ENCODE peak calls at places on chromosomes 2 and 18, in four cellular contexts. One of them, this sample, is unnamed. For H4K20me1, the result is how much of the 10 kb centered on the place peaks cover.

GRCh38 chr18:41326311-41326710 is 628.7 kb upstream of the PIK3C3 start:
- DNase-seq in H1: no peak
- DNase-seq in hepatocyte: no peak
- DNase-seq in fibroblast of lung: peak
- DNase-seq in this sample: peak

GRCh38 chr2:47036489-47036769 is 118.7 kb downstream of the STPG4 start:
- DNase-seq in fibroblast of lung: no peak
- DNase-seq in H1: no peak
- DNase-seq in hepatocyte: no peak
- DNase-seq in this sample: no peak

GRCh38 chr2:42307180-42307579 is 53.8 kb downstream of the COX7A2L start:
- DNase-seq in H1: no peak
- DNase-seq in fibroblast of lung: no peak
- DNase-seq in hepatocyte: no peak
- DNase-seq in this sample: no peak

GRCh38 chr18:39496986-39497385 is 1931.4 kb upstream of the CELF4 start:
- DNase-seq in fibroblast of lung: no peak
- DNase-seq in H1: no peak
- DNase-seq in hepatocyte: no peak
- DNase-seq in this sample: no peak

GRCh38 chr2:149037851-149038250 is 648 bp upstream of the LYPD6B start:
- DNase-seq in H1: no peak
- DNase-seq in fibroblast of lung: no peak
- DNase-seq in hepatocyte: peak
- DNase-seq in this sample: peak

GRCh38 chr2:143110759-143111428 is 18.3 kb upstream of the ARHGAP15 start:
- DNase-seq in fibroblast of lung: peak
- DNase-seq in hepatocyte: peak
- DNase-seq in H1: peak
- DNase-seq in this sample: peak

GRCh38 chr2:160432633-160433032 is 61.0 kb downstream of the RBMS1 start:
- DNase-seq in fibroblast of lung: peak
- DNase-seq in hepatocyte: no peak
- DNase-seq in H1: no peak
- DNase-seq in this sample: peak

GRCh38 chr2:85431787-85432186 is 13.3 kb downstream of the SH2D6 start:
- DNase-seq in hepatocyte: no peak
- DNase-seq in H1: no peak
- DNase-seq in fibroblast of lung: no peak
- DNase-seq in this sample: no peak

GRCh38 chr2:172908275-172908674 is 167.4 kb upstream of the MAP3K20 start:
- DNase-seq in H1: no peak
- DNase-seq in hepatocyte: no peak
- DNase-seq in fibroblast of lung: no peak
- DNase-seq in this sample: no peak

GRCh38 chr2:98747888-98748287 is 17.0 kb upstream of the MGAT4A start:
- DNase-seq in fibroblast of lung: no peak
- DNase-seq in hepatocyte: no peak
- DNase-seq in H1: no peak
- DNase-seq in this sample: no peak

GRCh38 chr18:74825460-74825859 is 227.8 kb downstream of the ZNF407 start:
- DNase-seq in H1: no peak
- DNase-seq in hepatocyte: no peak
- DNase-seq in fibroblast of lung: no peak
- DNase-seq in this sample: no peak

GRCh38 chr18:39946623-39947061 is 2008.4 kb upstream of the PIK3C3 start:
- DNase-seq in H1: no peak
- DNase-seq in hepatocyte: peak
- DNase-seq in fibroblast of lung: peak
- DNase-seq in this sample: peak

GRCh38 chr2:101706819-101707177 is 9.3 kb downstream of the MAP4K4 start:
- DNase-seq in fibroblast of lung: no peak
- DNase-seq in hepatocyte: no peak
- DNase-seq in H1: no peak
- DNase-seq in this sample: no peak

GRCh38 chr2:14702258-14702657 is 69.7 kb downstream of the LRATD1 start:
- DNase-seq in H1: no peak
- DNase-seq in hepatocyte: no peak
- DNase-seq in fibroblast of lung: peak
- DNase-seq in this sample: no peak

GRCh38 chr2:46135230-46135555 is 162.0 kb upstream of the EPAS1 start:
- DNase-seq in fibroblast of lung: peak
- DNase-seq in hepatocyte: no peak
- DNase-seq in H1: no peak
- DNase-seq in this sample: no peak

GRCh38 chr2:4673025-4673489 is 969.7 kb downstream of the DCDC2C start:
- DNase-seq in fibroblast of lung: no peak
- DNase-seq in hepatocyte: no peak
- DNase-seq in H1: no peak
- DNase-seq in this sample: peak

GRCh38 chr2:54641988-54642387 is 81.5 kb upstream of the EML6 start:
- DNase-seq in fibroblast of lung: no peak
- DNase-seq in hepatocyte: no peak
- DNase-seq in H1: no peak
- DNase-seq in this sample: no peak

GRCh38 chr2:187581125-187581896 is 27.1 kb upstream of the TFPI start:
- DNase-seq in H1: no peak
- DNase-seq in hepatocyte: peak
- DNase-seq in fibroblast of lung: peak
- DNase-seq in this sample: peak

GRCh38 chr2:100999995-101000394 is 2.1 kb upstream of the RPL31 start:
- DNase-seq in hepatocyte: no peak
- DNase-seq in H1: no peak
- DNase-seq in fibroblast of lung: no peak
- DNase-seq in this sample: no peak

GRCh38 chr2:109203246-109204011 is 74.4 kb downstream of the SH3RF3 start:
- DNase-seq in hepatocyte: no peak
- DNase-seq in H1: no peak
- DNase-seq in fibroblast of lung: no peak
- DNase-seq in this sample: no peak

GRCh38 chr2:109199790-109200189 is 70.8 kb downstream of the SH3RF3 start:
- DNase-seq in fibroblast of lung: no peak
- DNase-seq in H1: no peak
- DNase-seq in hepatocyte: no peak
- DNase-seq in this sample: no peak

GRCh38 chr2:109200616-109201464 is 71.8 kb downstream of the SH3RF3 start:
- DNase-seq in hepatocyte: no peak
- DNase-seq in fibroblast of lung: no peak
- DNase-seq in H1: no peak
- DNase-seq in this sample: no peak

GRCh38 chr2:109202486-109202885 is 73.5 kb downstream of the SH3RF3 start:
- DNase-seq in H1: no peak
- DNase-seq in fibroblast of lung: no peak
- DNase-seq in hepatocyte: no peak
- DNase-seq in this sample: no peak

GRCh38 chr2:109201465-109202420 is 72.7 kb downstream of the SH3RF3 start:
- DNase-seq in hepatocyte: no peak
- DNase-seq in H1: no peak
- DNase-seq in fibroblast of lung: no peak
- DNase-seq in this sample: no peak
- H3K4me2 ChIP-seq in hepatocyte: no peak
- H3K4me2 ChIP-seq in H1: no peak
- H3K4me2 ChIP-seq in fibroblast of lung: no peak
- H3K4me2 ChIP-seq in this sample: no peak

DNA sequence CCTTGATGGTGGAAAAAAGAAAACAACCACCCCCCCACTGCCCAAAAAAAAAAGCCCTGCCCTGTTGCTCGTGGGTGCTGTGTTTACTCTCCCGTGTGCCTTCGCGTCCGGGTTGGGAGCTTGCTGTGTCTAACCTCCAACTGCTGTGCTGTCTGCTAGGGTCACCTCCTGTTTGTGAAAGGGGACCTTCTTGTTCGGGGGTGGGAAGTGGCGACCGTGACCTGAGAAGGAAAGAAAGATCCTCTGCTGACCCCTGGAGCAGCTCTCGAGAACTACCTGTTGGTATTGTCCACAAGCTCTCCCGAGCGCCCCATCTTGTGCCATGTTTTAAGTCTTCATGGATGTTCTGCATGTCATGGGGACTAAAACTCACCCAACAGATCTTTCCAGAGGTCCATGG is 28.0 kb downstream of the MAL start:
- DNase-seq in H1: peak
- DNase-seq in hepatocyte: no peak
- DNase-seq in fibroblast of lung: no peak
- DNase-seq in this sample: no peak
- TF ChIP-seq CTCF in H1: no peak
- TF ChIP-seq CTCF in hepatocyte: no peak
- TF ChIP-seq CTCF in fibroblast of lung: peak
- TF ChIP-seq CTCF in this sample: peak

DNA sequence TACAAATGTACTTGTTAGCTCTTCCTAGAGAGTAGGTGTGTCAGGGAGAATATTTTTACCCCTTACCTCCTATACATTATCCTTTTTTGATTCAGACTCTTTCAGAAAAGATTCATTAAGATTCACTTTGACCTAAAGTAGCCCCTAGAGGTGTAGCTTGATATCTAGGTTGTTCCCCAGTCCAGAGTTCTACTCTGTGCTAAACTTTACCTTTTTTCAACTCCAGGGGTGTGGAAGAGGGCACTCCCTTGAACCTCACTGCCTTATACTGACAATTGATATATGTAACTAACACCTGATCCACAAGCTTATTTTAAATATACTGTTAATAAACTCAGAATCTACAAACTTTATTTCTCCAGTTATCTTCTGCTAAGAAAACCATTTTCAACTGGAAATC is 30.0 kb downstream of the AFTPH start:
- DNase-seq in hepatocyte: no peak
- DNase-seq in fibroblast of lung: no peak
- DNase-seq in H1: no peak
- DNase-seq in this sample: no peak
- H4K20me1 ChIP-seq in hepatocyte: under half
- H4K20me1 ChIP-seq in fibroblast of lung: under half
- H4K20me1 ChIP-seq in H1: under half
- H4K20me1 ChIP-seq in this sample: under half

GRCh38 chr2:18548618-18549017 is 11.8 kb downstream of the RDH14 start:
- DNase-seq in H1: no peak
- DNase-seq in fibroblast of lung: no peak
- DNase-seq in hepatocyte: no peak
- DNase-seq in this sample: no peak

GRCh38 chr2:18551169-18551568 is 9.3 kb downstream of the RDH14 start:
- DNase-seq in fibroblast of lung: no peak
- DNase-seq in H1: no peak
- DNase-seq in hepatocyte: no peak
- DNase-seq in this sample: peak

GRCh38 chr2:18550383-18550905 is 10.0 kb downstream of the RDH14 start:
- DNase-seq in fibroblast of lung: no peak
- DNase-seq in hepatocyte: no peak
- DNase-seq in H1: no peak
- DNase-seq in this sample: no peak

GRCh38 chr2:18551623-18552022 is 8.8 kb downstream of the RDH14 start:
- DNase-seq in hepatocyte: no peak
- DNase-seq in H1: no peak
- DNase-seq in fibroblast of lung: no peak
- DNase-seq in this sample: no peak

DNA sequence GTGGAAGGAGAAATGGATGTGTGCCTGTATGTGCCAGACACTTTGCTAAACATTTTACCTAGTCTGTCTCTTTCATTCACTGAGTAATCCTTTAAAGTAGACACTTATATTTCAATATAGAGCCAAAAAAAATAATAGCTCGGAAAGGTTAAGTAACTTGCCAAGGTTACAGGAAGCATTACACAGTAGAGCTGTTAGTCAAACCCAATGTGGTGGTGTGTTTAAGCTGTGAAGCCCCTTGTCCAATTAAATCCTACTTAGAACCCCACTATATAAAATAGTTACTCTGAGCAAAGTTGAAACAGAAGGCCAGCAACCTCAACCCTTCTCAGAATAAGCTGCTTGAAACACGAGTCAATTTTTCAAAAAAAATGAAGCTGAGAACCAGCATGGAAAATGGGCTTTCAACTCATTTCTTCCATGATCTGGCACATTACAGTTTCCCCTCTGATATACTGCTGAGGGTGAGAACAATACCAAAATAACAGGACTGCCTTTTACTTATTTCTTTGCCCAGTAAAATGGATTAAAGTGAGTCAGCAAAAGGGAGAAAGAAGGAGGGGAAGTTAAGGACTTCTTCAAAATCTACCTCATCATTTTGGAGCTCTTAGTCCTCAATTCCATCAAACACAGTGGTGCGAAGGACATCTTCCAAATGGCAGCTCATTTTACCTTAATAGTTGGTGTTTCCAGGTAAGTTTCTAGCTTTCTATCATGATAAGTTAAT is 7.9 kb downstream of the RDH14 start:
- DNase-seq in fibroblast of lung: peak
- DNase-seq in H1: no peak
- DNase-seq in hepatocyte: no peak
- DNase-seq in this sample: peak
- H3K4me2 ChIP-seq in fibroblast of lung: no peak
- H3K4me2 ChIP-seq in H1: no peak
- H3K4me2 ChIP-seq in hepatocyte: no peak
- H3K4me2 ChIP-seq in this sample: peak

This sample was measured in PC-3.